ENCODE peak calls at places on chromosome 5, in eight cellular contexts. Z is cardiac muscle cell, M is A549, Y is PC-9, L is lung, O is prostate gland, I is ovary, R is endodermal cell. U is an unnamed sample. For H3K4me1, the result is how much of the 10 kb centered on the place peaks cover.

GRCh38 chr5:122195784-122196394 is 66.5 kb downstream of the ZNF474 start:
- DNase-seq in Z (peak), M (peak), Y (peak), L (no peak), O (peak), I (no peak), R (peak), U (peak)

GRCh38 chr5:13276143-13276542 is 668.3 kb downstream of the DNAH5 start:
- DNase-seq in Z (no peak), M (no peak), Y (no peak), L (no peak), O (no peak), I (no peak), R (no peak), U (no peak)

GRCh38 chr5:54900906-54901725 is 84.3 kb downstream of the ESM1 start:
- DNase-seq in Z (no peak), M (no peak), Y (no peak), L (peak), O (no peak), I (peak), R (no peak), U (no peak)

GRCh38 chr5:23820764-23821471 is 313.5 kb downstream of the PRDM9 start:
- DNase-seq in Z (peak), M (peak), Y (no peak), L (no peak), O (no peak), I (no peak), R (no peak), U (peak)

GRCh38 chr5:22787807-22788206 is 65.3 kb downstream of the CDH12 start:
- DNase-seq in Z (no peak), M (no peak), Y (no peak), L (no peak), O (no peak), I (no peak), R (no peak), U (no peak)

GRCh38 chr5:154370119-154370518 is 75.7 kb upstream of the SAP30L start:
- DNase-seq in Z (no peak), M (no peak), Y (peak), L (no peak), O (no peak), I (no peak), R (peak), U (no peak)

GRCh38 chr5:66882592-66883227 is 286.5 kb downstream of the MAST4 start:
- DNase-seq in Z (no peak), M (peak), Y (peak), L (no peak), O (no peak), I (no peak), R (no peak), U (no peak)

GRCh38 chr5:95808686-95809413 is 13.7 kb downstream of the GLRX start:
- DNase-seq in Z (peak), M (no peak), Y (no peak), L (peak), O (no peak), I (peak), R (peak), U (no peak)

GRCh38 chr5:134111741-134112647 is 2.5 kb upstream of the TCF7 start:
- DNase-seq in Z (no peak), M (no peak), Y (no peak), L (no peak), O (no peak), I (no peak), R (no peak), U (no peak)

GRCh38 chr5:59034498-59035186 is 451.8 kb downstream of the RAB3C start:
- DNase-seq in Z (peak), M (no peak), Y (no peak), L (no peak), O (peak), I (no peak), R (no peak), U (no peak)

GRCh38 chr5:74866653-74867162 is 521 bp upstream of the FAM169A start:
- DNase-seq in Z (peak), M (peak), Y (no peak), L (no peak), O (no peak), I (peak), R (peak), U (peak)

GRCh38 chr5:137791803-137792202 is 37.6 kb upstream of the HNRNPA0 start:
- DNase-seq in Z (no peak), M (no peak), Y (no peak), L (no peak), O (no peak), I (no peak), R (no peak), U (no peak)

GRCh38 chr5:6820851-6821479 is 107.7 kb downstream of the TENT4A start:
- DNase-seq in Z (peak), M (peak), Y (peak), L (no peak), O (no peak), I (no peak), R (peak), U (peak)

GRCh38 chr5:96655085-96655484 is 7.1 kb upstream of the CAST start:
- DNase-seq in Z (no peak), M (no peak), Y (no peak), L (no peak), O (no peak), I (no peak), R (no peak), U (no peak)

GRCh38 chr5:126139086-126139485 is 284.1 kb upstream of the GRAMD2B start:
- DNase-seq in Z (no peak), M (no peak), Y (no peak), L (no peak), O (no peak), I (no peak), R (no peak), U (no peak)

GRCh38 chr5:98570010-98570409 is 203.5 kb upstream of the RGMB start:
- DNase-seq in Z (no peak), M (no peak), Y (no peak), L (no peak), O (no peak), I (no peak), R (no peak), U (no peak)

GRCh38 chr5:169304175-169304574 is 3.2 kb upstream of the SLIT3 start:
- DNase-seq in Z (no peak), M (no peak), Y (no peak), L (no peak), O (no peak), I (no peak), R (no peak), U (no peak)

GRCh38 chr5:57720656-57721055 is 238.0 kb upstream of the ACTBL2 start:
- DNase-seq in Z (no peak), M (no peak), Y (no peak), L (no peak), O (no peak), I (no peak), R (no peak), U (no peak)

GRCh38 chr5:171630047-171630669 is 155.5 kb upstream of the SMIM23 start:
- DNase-seq in Z (peak), M (peak), Y (peak), L (peak), O (peak), I (no peak), R (peak), U (peak)

GRCh38 chr5:154303133-154303532 is 112.6 kb downstream of the GALNT10 start:
- DNase-seq in Z (no peak), M (no peak), Y (no peak), L (no peak), O (no peak), I (no peak), R (no peak), U (no peak)

GRCh38 chr5:137733922-137734695 is 1.8 kb downstream of the KLHL3 start:
- DNase-seq in Z (no peak), M (no peak), Y (no peak), L (no peak), O (no peak), I (no peak), R (peak), U (no peak)

GRCh38 chr5:172170251-172170701 is 17.7 kb downstream of the STK10 start:
- DNase-seq in Z (no peak), M (no peak), Y (no peak), L (no peak), O (peak), I (no peak), R (no peak), U (no peak)

GRCh38 chr5:71899865-71900342 is 180.8 kb downstream of the CARTPT start:
- DNase-seq in Z (no peak), M (no peak), Y (peak), L (no peak), O (no peak), I (no peak), R (no peak), U (no peak)

GRCh38 chr5:28402590-28403301 is 1364.4 kb upstream of the CDH9 start:
- DNase-seq in Z (peak), M (no peak), Y (no peak), L (no peak), O (no peak), I (no peak), R (peak), U (no peak)

GRCh38 chr5:142618125-142618524 is 67.8 kb downstream of the FGF1 start:
- DNase-seq in Z (no peak), M (no peak), Y (no peak), L (no peak), O (no peak), I (no peak), R (no peak), U (no peak)

GRCh38 chr5:94754824-94755223 is 136.4 kb downstream of the SLF1 start:
- DNase-seq in Z (no peak), M (no peak), Y (peak), L (no peak), O (no peak), I (no peak), R (no peak), U (no peak)

GRCh38 chr5:11797132-11797531 is 107.1 kb downstream of the CTNND2 start:
- DNase-seq in Z (no peak), M (no peak), Y (no peak), L (no peak), O (no peak), I (no peak), R (peak), U (no peak)

GRCh38 chr5:143890475-143890874 is 78.5 kb downstream of the HMHB1 start:
- DNase-seq in Z (no peak), M (no peak), Y (no peak), L (no peak), O (no peak), I (no peak), R (no peak), U (no peak)

GRCh38 chr5:39283231-39283818 is 64.0 kb upstream of the FYB1 start:
- DNase-seq in Z (peak), M (peak), Y (peak), L (peak), O (peak), I (no peak), R (peak), U (peak)

GRCh38 chr5:96067902-96068614 is 106.4 kb upstream of the ELL2 start:
- DNase-seq in Z (no peak), M (peak), Y (peak), L (no peak), O (peak), I (no peak), R (peak), U (peak)

GRCh38 chr5:107425541-107426031 is 245.2 kb downstream of the EFNA5 start:
- DNase-seq in Z (no peak), M (peak), Y (peak), L (no peak), O (peak), I (no peak), R (no peak), U (no peak)

GRCh38 chr5:77239126-77239741 is 28.8 kb downstream of the PDE8B start:
- DNase-seq in Z (no peak), M (peak), Y (peak), L (no peak), O (no peak), I (no peak), R (no peak), U (peak)

GRCh38 chr5:122170630-122171029 is 41.3 kb downstream of the ZNF474 start:
- DNase-seq in Z (peak), M (no peak), Y (peak), L (no peak), O (no peak), I (no peak), R (peak), U (no peak)

GRCh38 chr5:80754900-80755299 is 100.1 kb upstream of the DHFR start:
- DNase-seq in Z (no peak), M (no peak), Y (no peak), L (no peak), O (no peak), I (no peak), R (no peak), U (no peak)

GRCh38 chr5:92145852-92146251 is 762.7 kb upstream of the ARRDC3 start:
- DNase-seq in Z (no peak), M (no peak), Y (no peak), L (no peak), O (no peak), I (no peak), R (no peak), U (no peak)

GRCh38 chr5:59193616-59194319 is 610.9 kb downstream of the RAB3C start:
- DNase-seq in Z (peak), M (peak), Y (peak), L (no peak), O (no peak), I (no peak), R (no peak), U (no peak)

GRCh38 chr5:127430627-127431026 is 86.8 kb upstream of the PRRC1 start:
- DNase-seq in Z (no peak), M (no peak), Y (no peak), L (no peak), O (no peak), I (no peak), R (no peak), U (no peak)

GRCh38 chr5:145991044-145991575 is 54.7 kb downstream of the SH3RF2 start:
- DNase-seq in Z (no peak), M (no peak), Y (no peak), L (no peak), O (no peak), I (no peak), R (no peak), U (no peak)

GRCh38 chr5:146001544-146002185 is 65.3 kb downstream of the SH3RF2 start:
- DNase-seq in Z (no peak), M (no peak), Y (no peak), L (no peak), O (no peak), I (no peak), R (no peak), U (no peak)

GRCh38 chr5:145999208-145999607 is 62.8 kb downstream of the SH3RF2 start:
- DNase-seq in Z (no peak), M (no peak), Y (no peak), L (no peak), O (no peak), I (no peak), R (no peak), U (no peak)

GRCh38 chr5:146000072-146000471 is 63.7 kb downstream of the SH3RF2 start:
- DNase-seq in Z (no peak), M (no peak), Y (no peak), L (no peak), O (no peak), I (no peak), R (no peak), U (no peak)

DNA sequence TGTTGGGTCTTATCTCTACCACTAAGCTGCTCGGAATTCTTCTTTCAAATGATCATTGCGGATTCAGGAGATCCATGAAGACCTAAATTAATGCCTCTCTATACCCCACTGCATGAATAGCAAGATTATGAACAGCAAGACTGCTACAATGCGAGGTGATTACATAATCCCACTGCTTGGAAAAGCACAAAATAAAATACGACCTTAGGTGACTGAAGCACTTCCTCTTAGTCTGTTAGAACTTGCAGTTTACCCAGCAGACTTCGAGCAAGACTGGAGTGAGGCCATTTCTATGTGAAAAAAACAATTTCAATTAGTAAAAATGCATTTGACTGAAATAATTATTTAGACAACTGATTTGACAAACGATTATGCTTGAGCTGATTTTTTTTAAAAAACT is 59.8 kb downstream of the SH3RF2 start:
- DNase-seq in Z (no peak), M (no peak), Y (no peak), L (no peak), O (no peak), I (no peak), R (no peak), U (no peak)
- H3K4me3 ChIP-seq in Z (no peak), M (no peak), Y (no peak), L (no peak), O (no peak), I (no peak), R (no peak), U (no peak)

DNA sequence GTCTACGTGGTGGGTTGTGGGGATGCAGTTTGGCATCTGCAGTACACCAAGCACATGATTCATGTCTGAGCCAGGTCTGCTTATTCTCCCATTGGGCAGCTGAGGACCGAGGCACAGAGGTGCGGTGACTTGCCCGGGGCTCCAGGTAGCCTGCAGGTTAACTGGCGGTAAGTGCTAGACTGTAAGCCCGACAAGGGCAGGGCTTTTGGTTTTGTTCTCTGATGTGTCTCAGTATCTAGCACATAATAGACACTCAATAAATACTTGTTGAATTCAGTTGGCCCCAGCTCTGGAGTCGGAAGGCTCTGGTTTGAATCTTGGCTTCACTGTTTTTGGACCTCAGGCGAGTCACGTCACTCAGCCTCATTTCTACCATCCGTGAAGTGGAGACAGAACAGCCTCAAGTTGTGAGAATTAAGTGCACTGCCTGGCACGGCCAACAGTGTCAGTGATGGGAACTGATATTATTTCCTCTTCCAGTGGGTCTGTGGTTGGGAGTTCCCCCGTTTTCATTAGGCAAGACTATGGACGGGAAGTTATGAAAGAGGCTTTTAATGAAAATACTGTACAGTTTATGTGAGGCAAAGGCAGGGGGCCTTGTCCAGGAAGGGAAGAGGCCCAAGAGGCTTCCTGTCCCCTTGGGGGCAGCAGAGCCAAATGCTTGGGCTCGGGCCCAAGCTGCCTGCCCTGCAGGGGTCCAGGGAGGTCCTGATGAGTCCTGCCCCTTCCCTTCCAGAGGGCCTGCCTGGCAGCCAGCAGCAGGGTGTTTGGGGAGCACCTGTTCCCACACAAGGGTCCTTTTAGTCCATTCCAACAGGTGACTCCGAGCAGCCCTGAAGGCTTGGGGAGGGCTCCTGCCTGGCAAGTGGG is 3.3 kb downstream of the PRELID1 start:
- DNase-seq in Z (no peak), M (no peak), Y (no peak), L (no peak), O (no peak), I (no peak), R (peak), U (no peak)
- TF ChIP-seq CTCF in Z (peak), M (no peak), Y (no peak), L (no peak), O (no peak), I (no peak), R (peak), U (no peak)

GRCh38 chr5:151140686-151141459 is 16.7 kb downstream of the ANXA6 start:
- DNase-seq in Z (peak), M (no peak), Y (no peak), L (no peak), O (no peak), I (no peak), R (no peak), U (no peak)

GRCh38 chr5:151139015-151139414 is 18.6 kb downstream of the ANXA6 start:
- DNase-seq in Z (no peak), M (no peak), Y (no peak), L (no peak), O (no peak), I (no peak), R (no peak), U (no peak)

GRCh38 chr5:151138114-151138513 is 19.5 kb downstream of the ANXA6 start:
- DNase-seq in Z (no peak), M (no peak), Y (no peak), L (no peak), O (no peak), I (no peak), R (no peak), U (no peak)

GRCh38 chr5:151141535-151141934 is 16.0 kb downstream of the ANXA6 start:
- DNase-seq in Z (peak), M (no peak), Y (no peak), L (no peak), O (no peak), I (peak), R (peak), U (no peak)

DNA sequence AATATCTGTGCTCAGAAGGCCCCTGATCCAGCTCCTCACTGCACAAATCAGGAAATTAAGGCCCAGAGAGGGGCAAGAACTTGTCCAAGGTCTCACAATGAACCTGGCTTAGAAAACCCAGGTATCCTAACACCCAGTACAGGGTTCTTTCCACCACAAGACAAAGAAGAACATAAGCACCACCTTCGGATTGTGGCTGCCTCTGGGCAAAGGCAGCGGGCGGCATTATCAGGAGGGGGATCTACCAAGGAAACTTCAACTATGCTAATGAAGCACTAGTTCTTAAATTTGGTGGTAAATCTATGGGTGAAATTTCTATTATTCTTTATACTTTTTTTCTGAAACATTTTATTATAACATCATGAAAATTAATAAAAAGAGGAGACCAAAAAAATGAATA is 17.9 kb downstream of the ANXA6 start:
- DNase-seq in Z (no peak), M (no peak), Y (no peak), L (no peak), O (no peak), I (no peak), R (no peak), U (no peak)
- H3K4me1 ChIP-seq in Z (under half), M (under half), Y (under half), L (under half), O (under half), I (under half), R (under half), U (under half)

GRCh38 chr5:36880761-36881160 is 4.2 kb downstream of the NIPBL start:
- DNase-seq in Z (no peak), M (no peak), Y (no peak), L (no peak), O (no peak), I (no peak), R (no peak), U (no peak)
- H3K4me3 ChIP-seq in Z (peak), M (no peak), Y (no peak), L (no peak), O (no peak), I (no peak), R (peak), U (no peak)

GRCh38 chr5:174625591-174626365 is 98.6 kb upstream of the MSX2 start:
- DNase-seq in Z (peak), M (no peak), Y (no peak), L (no peak), O (no peak), I (no peak), R (peak), U (no peak)
- TF ChIP-seq CTCF in Z (no peak), M (no peak), Y (no peak), L (no peak), O (no peak), I (no peak), R (no peak), U (no peak)

GRCh38 chr5:132072070-132072469 is 1.5 kb upstream of the CSF2 start:
- DNase-seq in Z (no peak), M (no peak), Y (no peak), L (no peak), O (no peak), I (no peak), R (no peak), U (no peak)
- H3K4me1 ChIP-seq in Z (under half), M (under half), Y (under half), L (under half), O (under half), I (under half), R (under half), U (under half)